ENCODE peak calls at places on chromosome 1, in ten cellular contexts. W, I, N, V, U, T, B, C, D and G are unnamed samples.

GRCh38 chr1:156700731-156701130 is 4.7 kb downstream of the CRABP2 start:
- DNase-seq in W (no peak), I (no peak), N (no peak), V (no peak), U (no peak), T (no peak), B (no peak), C (no peak), D (no peak), G (no peak)

GRCh38 chr1:187682112-187682511 is 853.4 kb downstream of the PLA2G4A start:
- DNase-seq in W (no peak), I (no peak), N (no peak), V (no peak), U (no peak), T (no peak), B (no peak), C (no peak), D (no peak), G (no peak)

GRCh38 chr1:117802546-117803257 is 126.7 kb downstream of the GDAP2 start:
- DNase-seq in W (peak), I (no peak), N (no peak), V (no peak), U (no peak), T (no peak), B (no peak), C (no peak), D (no peak), G (no peak)

GRCh38 chr1:61132176-61133047 is 50.1 kb downstream of the NFIA start:
- DNase-seq in W (peak), I (peak), N (no peak), V (no peak), U (no peak), T (no peak), B (no peak), C (no peak), D (no peak), G (no peak)

GRCh38 chr1:176778056-176778455 is 315.1 kb downstream of the PAPPA2 start:
- DNase-seq in W (no peak), I (no peak), N (no peak), V (no peak), U (no peak), T (no peak), B (no peak), C (no peak), D (no peak), G (no peak)

GRCh38 chr1:235597867-235598553 is 51.6 kb downstream of the GNG4 start:
- DNase-seq in W (peak), I (peak), N (peak), V (no peak), U (no peak), T (peak), B (no peak), C (peak), D (no peak), G (peak)

GRCh38 chr1:68347415-68347814 is 102.3 kb downstream of the RPE65 start:
- DNase-seq in W (no peak), I (no peak), N (no peak), V (no peak), U (no peak), T (no peak), B (no peak), C (peak), D (no peak), G (no peak)

GRCh38 chr1:81974222-81974841 is 173.6 kb downstream of the ADGRL2 start:
- DNase-seq in W (no peak), I (no peak), N (peak), V (no peak), U (no peak), T (no peak), B (no peak), C (no peak), D (no peak), G (no peak)

GRCh38 chr1:30715216-30715615 is 8.2 kb downstream of the MATN1 start:
- DNase-seq in W (no peak), I (peak), N (no peak), V (no peak), U (peak), T (no peak), B (no peak), C (no peak), D (no peak), G (no peak)

GRCh38 chr1:74467786-74468377 is 44.5 kb downstream of the LRRC53 start:
- DNase-seq in W (no peak), I (no peak), N (no peak), V (no peak), U (no peak), T (no peak), B (no peak), C (no peak), D (no peak), G (no peak)

GRCh38 chr1:187498028-187498427 is 669.3 kb downstream of the PLA2G4A start:
- DNase-seq in W (no peak), I (no peak), N (no peak), V (no peak), U (no peak), T (no peak), B (no peak), C (no peak), D (no peak), G (no peak)

GRCh38 chr1:5492861-5493260 is 499.4 kb downstream of the NPHP4 start:
- DNase-seq in W (no peak), I (no peak), N (no peak), V (no peak), U (no peak), T (no peak), B (no peak), C (peak), D (no peak), G (no peak)

GRCh38 chr1:240765732-240766363 is 153.9 kb upstream of the GREM2 start:
- DNase-seq in W (peak), I (peak), N (peak), V (peak), U (no peak), T (peak), B (no peak), C (no peak), D (no peak), G (no peak)

GRCh38 chr1:30295674-30296073 is 427.7 kb downstream of the MATN1 start:
- DNase-seq in W (no peak), I (no peak), N (no peak), V (no peak), U (no peak), T (no peak), B (no peak), C (no peak), D (peak), G (no peak)

GRCh38 chr1:183480971-183481431 is 8.7 kb downstream of the SMG7 start:
- DNase-seq in W (peak), I (no peak), N (no peak), V (no peak), U (no peak), T (no peak), B (no peak), C (no peak), D (no peak), G (no peak)

GRCh38 chr1:228986093-228986904 is 251.0 kb downstream of the RHOU start:
- DNase-seq in W (no peak), I (no peak), N (no peak), V (no peak), U (no peak), T (no peak), B (peak), C (no peak), D (no peak), G (no peak)

GRCh38 chr1:246032984-246033383 is 474.1 kb downstream of the SMYD3 start:
- DNase-seq in W (peak), I (no peak), N (no peak), V (peak), U (no peak), T (no peak), B (no peak), C (no peak), D (no peak), G (no peak)

GRCh38 chr1:230070321-230071208 is 3.5 kb downstream of the GALNT2 start:
- DNase-seq in W (no peak), I (no peak), N (no peak), V (no peak), U (no peak), T (no peak), B (no peak), C (no peak), D (no peak), G (no peak)

GRCh38 chr1:82818596-82818995 is 1017.9 kb downstream of the ADGRL2 start:
- DNase-seq in W (no peak), I (no peak), N (no peak), V (no peak), U (no peak), T (peak), B (no peak), C (no peak), D (no peak), G (no peak)

GRCh38 chr1:205588691-205589445 is 42.9 kb downstream of the ELK4 start:
- DNase-seq in W (peak), I (peak), N (peak), V (no peak), U (peak), T (peak), B (no peak), C (peak), D (no peak), G (peak)

GRCh38 chr1:913491-914252 is 10.1 kb upstream of the SAMD11 start:
- DNase-seq in W (no peak), I (no peak), N (no peak), V (no peak), U (no peak), T (peak), B (peak), C (peak), D (no peak), G (no peak)

GRCh38 chr1:150511551-150511950 is 3.6 kb downstream of the ECM1 start:
- DNase-seq in W (no peak), I (no peak), N (no peak), V (no peak), U (no peak), T (no peak), B (no peak), C (peak), D (no peak), G (no peak)

GRCh38 chr1:56439610-56440264 is 139.6 kb downstream of the PLPP3 start:
- DNase-seq in W (no peak), I (no peak), N (no peak), V (no peak), U (no peak), T (no peak), B (no peak), C (no peak), D (no peak), G (no peak)

GRCh38 chr1:29592731-29593130 is 356.4 kb downstream of the PTPRU start:
- DNase-seq in W (peak), I (no peak), N (peak), V (no peak), U (no peak), T (no peak), B (no peak), C (no peak), D (no peak), G (no peak)

GRCh38 chr1:54142146-54142900 is 10.5 kb downstream of the CDCP2 start:
- DNase-seq in W (no peak), I (no peak), N (no peak), V (no peak), U (no peak), T (no peak), B (no peak), C (no peak), D (no peak), G (no peak)

GRCh38 chr1:26530540-26530897 is 958 bp downstream of the RPS6KA1 start:
- DNase-seq in W (no peak), I (no peak), N (peak), V (no peak), U (no peak), T (no peak), B (no peak), C (no peak), D (no peak), G (no peak)

GRCh38 chr1:4684142-4684541 is 29.7 kb downstream of the AJAP1 start:
- DNase-seq in W (peak), I (no peak), N (no peak), V (no peak), U (no peak), T (no peak), B (no peak), C (no peak), D (no peak), G (no peak)

GRCh38 chr1:205922314-205922713 is 20.9 kb downstream of the SLC26A9 start:
- DNase-seq in W (no peak), I (no peak), N (no peak), V (no peak), U (no peak), T (no peak), B (no peak), C (peak), D (no peak), G (no peak)

GRCh38 chr1:46179138-46180081 is 3.1 kb upstream of the P3R3URF start:
- DNase-seq in W (peak), I (peak), N (peak), V (no peak), U (peak), T (peak), B (peak), C (no peak), D (peak), G (peak)

GRCh38 chr1:39509360-39510009 is 18.0 kb downstream of the BMP8A start:
- DNase-seq in W (peak), I (no peak), N (no peak), V (no peak), U (peak), T (no peak), B (peak), C (peak), D (no peak), G (no peak)

GRCh38 chr1:43864111-43865045 is 69.2 kb upstream of the ARTN start:
- DNase-seq in W (no peak), I (no peak), N (no peak), V (no peak), U (peak), T (no peak), B (no peak), C (no peak), D (no peak), G (no peak)

GRCh38 chr1:29688477-29689365 is 452.4 kb downstream of the PTPRU start:
- DNase-seq in W (peak), I (no peak), N (no peak), V (peak), U (peak), T (no peak), B (no peak), C (no peak), D (no peak), G (no peak)